ENCODE peak calls at places on chromosomes 11 and 22, in nine cellular contexts. Z is uterus, I is cardiac muscle cell, E is body of pancreas, W is mucosa of descending colon, A is left lung, Y is GM23338, D is ascending aorta, F is transverse colon. M is an unnamed sample.

GRCh38 chr11:8983552-8983951 is 19.3 kb upstream of the TMEM9B start:
- DNase-seq in Z (no peak), I (no peak), E (no peak), W (no peak), A (no peak), Y (no peak), D (no peak), F (no peak), M (no peak)

GRCh38 chr22:44386386-44387035 is 73.8 kb upstream of the SHISAL1 start:
- DNase-seq in Z (no peak), I (no peak), E (no peak), W (no peak), A (no peak), Y (no peak), D (no peak), F (no peak), M (no peak)

GRCh38 chr11:100576044-100577021 is 110.8 kb upstream of the ARHGAP42 start:
- DNase-seq in Z (peak; percentile 30), I (peak; percentile 76), E (no peak), W (peak; percentile 46), A (no peak), Y (peak; percentile 76), D (no peak), F (no peak), M (no peak)

GRCh38 chr11:134069426-134069921 is 602 bp downstream of the JAM3 start:
- DNase-seq in Z (peak; percentile 34), I (peak; percentile 34), E (no peak), W (no peak), A (no peak), Y (peak; percentile 70), D (no peak), F (no peak), M (no peak)

GRCh38 chr11:64767344-64768299 is 7.8 kb upstream of the PYGM start:
- DNase-seq in Z (peak; percentile 72), I (peak; percentile 82), E (peak; percentile 69), W (peak; percentile 89), A (peak; percentile 57), Y (peak; percentile 96), D (no peak), F (peak; percentile 77), M (no peak)

GRCh38 chr22:42185915-42186439 is 55.4 kb upstream of the CYP2D6 start:
- DNase-seq in Z (no peak), I (no peak), E (no peak), W (no peak), A (no peak), Y (no peak), D (no peak), F (no peak), M (no peak)

GRCh38 chr11:32110795-32111194 is 19.9 kb downstream of the RCN1 start:
- DNase-seq in Z (no peak), I (no peak), E (no peak), W (no peak), A (no peak), Y (no peak), D (no peak), F (no peak), M (no peak)

GRCh38 chr11:123770712-123771111 is 16.4 kb upstream of the OR6X1 start:
- DNase-seq in Z (no peak), I (no peak), E (no peak), W (no peak), A (no peak), Y (no peak), D (no peak), F (no peak), M (no peak)

GRCh38 chr11:128733440-128734115 is 39.7 kb downstream of the FLI1 start:
- DNase-seq in Z (no peak), I (no peak), E (no peak), W (no peak), A (no peak), Y (peak; percentile 90), D (no peak), F (peak; percentile 46), M (no peak)

GRCh38 chr11:119664063-119664572 is 64.9 kb downstream of the NECTIN1 start:
- DNase-seq in Z (no peak), I (no peak), E (peak; percentile 92), W (no peak), A (no peak), Y (peak; percentile 61), D (no peak), F (no peak), M (no peak)

GRCh38 chr11:33147559-33147958 is 13.7 kb downstream of the CSTF3 start:
- DNase-seq in Z (no peak), I (no peak), E (no peak), W (no peak), A (no peak), Y (no peak), D (no peak), F (no peak), M (no peak)

GRCh38 chr11:48142886-48143285 is 73.7 kb upstream of the OR4B1 start:
- DNase-seq in Z (no peak), I (no peak), E (no peak), W (no peak), A (no peak), Y (no peak), D (no peak), F (no peak), M (no peak)

GRCh38 chr11:73650400-73650799 is 4.0 kb downstream of the PLEKHB1 start:
- DNase-seq in Z (no peak), I (no peak), E (no peak), W (no peak), A (no peak), Y (no peak), D (no peak), F (no peak), M (no peak)
- H3K4me1 ChIP-seq in Z (no peaks in the 10 kb centered on the region), I (no peaks in the 10 kb centered on the region), E (peaks cover 18% of the 10 kb centered on the region), W (no peaks in the 10 kb centered on the region), A (peaks cover 11% of the 10 kb centered on the region), Y (peaks cover 23% of the 10 kb centered on the region), D (no peaks in the 10 kb centered on the region), F (no peaks in the 10 kb centered on the region), M (peaks cover 8% of the 10 kb centered on the region)

DNA sequence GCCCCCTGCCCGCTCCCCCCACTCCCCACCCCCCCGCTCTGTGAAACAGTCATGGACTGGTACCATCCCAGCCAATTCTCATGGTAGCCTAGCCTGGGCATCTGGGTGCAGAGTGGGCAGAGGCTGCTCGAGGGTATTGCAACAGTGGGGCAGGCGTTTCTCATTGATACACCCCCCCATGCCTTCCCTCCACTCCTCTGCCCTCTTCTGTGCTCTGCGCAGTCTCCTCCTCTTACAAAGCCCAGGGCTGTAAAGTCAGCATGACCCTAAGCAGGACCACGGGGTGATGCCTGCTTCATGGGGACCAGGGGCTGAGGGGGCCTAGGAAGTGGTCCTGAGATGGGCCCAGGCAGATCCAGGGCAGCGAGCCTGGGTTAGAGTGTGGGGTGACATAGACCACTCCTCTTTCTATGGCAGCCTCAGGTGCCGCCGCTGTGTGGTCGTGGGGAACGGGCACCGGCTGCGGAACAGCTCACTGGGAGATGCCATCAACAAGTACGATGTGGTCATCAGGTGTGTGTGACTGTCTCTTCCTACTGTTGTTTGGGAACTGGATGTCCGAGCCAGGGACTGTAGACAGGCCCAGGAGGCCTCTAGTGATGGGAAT is 52.3 kb downstream of the ST3GAL4 start:
- DNase-seq in Z (no peak), I (no peak), E (no peak), W (no peak), A (no peak), Y (no peak), D (no peak), F (no peak), M (no peak)
- H3K4me3 ChIP-seq in Z (no peak overlapping the region), I (no peak overlapping the region), E (no peak overlapping the region), W (no peak overlapping the region), A (no peak overlapping the region), Y (no peak overlapping the region), D (no peak overlapping the region), F (peak overlapping the region; percentile 37), M (no peak overlapping the region)

GRCh38 chr22:48607901-48608650 is 1219.6 kb downstream of the BRD1 start:
- DNase-seq in Z (no peak), I (no peak), E (no peak), W (no peak), A (no peak), Y (no peak), D (no peak), F (no peak), M (no peak)
- TF ChIP-seq CTCF in Z (no peak), I (no peak), E (no peak), W (no peak), A (no peak), Y (no peak), D (no peak), F (no peak), M (no peak)

DNA sequence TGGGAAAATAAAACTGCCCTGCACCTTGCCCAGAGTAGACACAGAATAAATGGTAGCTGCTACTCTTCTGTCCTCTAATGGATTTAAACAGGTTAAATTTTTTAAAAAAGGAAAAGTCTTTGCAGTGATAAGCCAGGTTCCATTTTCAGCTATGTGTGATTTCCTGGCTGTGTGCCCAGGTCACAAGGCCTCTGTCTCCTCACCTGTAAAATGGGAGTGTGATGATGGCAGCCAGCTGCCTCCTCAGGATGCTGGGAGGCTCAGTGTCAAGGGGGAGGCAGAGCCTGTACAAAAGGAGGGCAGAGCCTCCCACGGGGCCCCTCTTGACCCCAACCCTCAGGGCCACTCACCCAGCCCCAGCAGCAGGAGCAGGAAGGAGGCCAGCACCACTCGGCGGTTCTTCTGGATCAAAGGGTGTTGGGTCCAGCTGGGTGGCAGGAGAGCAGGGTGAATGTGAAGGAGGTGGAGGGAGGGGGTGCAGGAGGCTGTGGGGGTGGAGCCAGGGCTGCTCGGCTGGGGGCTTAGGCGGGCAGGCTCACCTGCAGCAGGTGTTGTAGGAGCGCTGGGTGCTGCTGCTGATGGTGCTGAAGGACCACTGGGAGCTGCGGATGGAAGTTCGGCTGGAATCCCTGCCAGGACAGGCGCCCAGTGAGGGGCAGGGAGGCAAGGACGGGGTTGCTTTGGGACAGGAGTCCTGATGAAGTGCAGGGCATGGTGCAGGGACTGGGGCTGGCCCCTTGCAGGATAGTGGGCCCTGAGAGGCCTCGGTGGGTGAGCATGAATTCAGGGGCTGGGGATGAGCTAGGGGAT is 1.9 kb downstream of the TMEM134 start:
- DNase-seq in Z (no peak), I (no peak), E (no peak), W (no peak), A (no peak), Y (no peak), D (no peak), F (no peak), M (no peak)
- H3K4me1 ChIP-seq in Z (peaks cover 6% of the 10 kb centered on the region), I (peaks cover 4% of the 10 kb centered on the region), E (peaks cover 57% of the 10 kb centered on the region), W (peaks cover 20% of the 10 kb centered on the region), A (peaks cover 50% of the 10 kb centered on the region), Y (peaks cover 13% of the 10 kb centered on the region), D (peaks cover 5% of the 10 kb centered on the region), F (peaks cover 22% of the 10 kb centered on the region), M (peaks cover 38% of the 10 kb centered on the region)

DNA sequence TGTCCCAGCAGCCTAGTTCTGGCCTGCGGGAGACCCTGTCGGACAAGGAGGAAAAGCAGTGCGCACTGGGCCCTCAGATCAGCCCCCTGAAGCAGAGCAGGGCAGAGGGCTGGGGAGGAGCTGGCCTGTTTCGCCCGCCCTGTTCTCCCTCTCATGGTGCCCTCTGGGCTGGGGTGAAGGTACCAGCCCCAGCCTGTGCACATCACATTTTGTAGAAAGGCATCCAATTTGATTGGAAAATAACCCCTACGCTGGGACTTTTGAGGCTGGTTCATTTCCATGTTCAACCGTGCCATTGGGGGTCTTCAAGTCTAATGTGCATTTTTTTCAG is 836 bp upstream of the NAP1L4 start:
- DNase-seq in Z (no peak), I (no peak), E (no peak), W (no peak), A (no peak), Y (no peak), D (no peak), F (no peak), M (no peak)
- H3K4me3 ChIP-seq in Z (peak overlapping the region; percentile 85), I (peak overlapping the region; percentile 87), E (peak overlapping the region; percentile 30), W (no peak overlapping the region), A (peak overlapping the region; percentile 73), Y (peak overlapping the region; percentile 99), D (peak overlapping the region; percentile 80), F (peak overlapping the region; percentile 88), M (peak overlapping the region; percentile 88)

GRCh38 chr11:60762851-60763691 is 6.4 kb downstream of the MS4A15 start:
- DNase-seq in Z (no peak), I (no peak), E (peak; percentile 72), W (no peak), A (peak; percentile 51), Y (peak; percentile 84), D (no peak), F (no peak), M (no peak)
- TF ChIP-seq CTCF in Z (no peak), I (peak; percentile 34), E (peak; percentile 23), W (no peak), A (no peak), Y (peak; percentile 58), D (no peak), F (peak; percentile 44), M (no peak)